ENCODE peak calls at places on chromosomes 12 and 14, in eight cellular contexts. One of them, this sample, is unnamed.

GRCh38 chr14:91416744-91417133 is 881 bp downstream of the CCDC88C start:
- DNase-seq in mesothelial cell of epicardium: no peak
- DNase-seq in mesendoderm: peak
- DNase-seq in endothelial cell of umbilical vein: peak
- DNase-seq in GM04504: no peak
- DNase-seq in activated T-cell treated with anti-CD3 and anti-CD28 coated beads, Interleukin-2, amount 50 U/mL, for 72 hours: no peak
- DNase-seq in astrocyte of the hippocampus: no peak
- DNase-seq in SJSA1: no peak
- DNase-seq in this sample: peak

GRCh38 chr12:52195065-52195730 is 3.4 kb upstream of the KRT80 start:
- DNase-seq in mesothelial cell of epicardium: no peak
- DNase-seq in mesendoderm: peak
- DNase-seq in endothelial cell of umbilical vein: no peak
- DNase-seq in GM04504: no peak
- DNase-seq in activated T-cell treated with anti-CD3 and anti-CD28 coated beads, Interleukin-2, amount 50 U/mL, for 72 hours: no peak
- DNase-seq in astrocyte of the hippocampus: no peak
- DNase-seq in SJSA1: no peak
- DNase-seq in this sample: no peak

GRCh38 chr14:92676448-92677086 is 71.9 kb downstream of the LGMN start:
- DNase-seq in mesothelial cell of epicardium: no peak
- DNase-seq in mesendoderm: no peak
- DNase-seq in endothelial cell of umbilical vein: no peak
- DNase-seq in GM04504: no peak
- DNase-seq in activated T-cell treated with anti-CD3 and anti-CD28 coated beads, Interleukin-2, amount 50 U/mL, for 72 hours: no peak
- DNase-seq in astrocyte of the hippocampus: no peak
- DNase-seq in SJSA1: no peak
- DNase-seq in this sample: no peak

GRCh38 chr12:14185441-14186192 is 179.9 kb upstream of the ATF7IP start:
- DNase-seq in mesothelial cell of epicardium: no peak
- DNase-seq in mesendoderm: peak
- DNase-seq in endothelial cell of umbilical vein: peak
- DNase-seq in GM04504: peak
- DNase-seq in activated T-cell treated with anti-CD3 and anti-CD28 coated beads, Interleukin-2, amount 50 U/mL, for 72 hours: peak
- DNase-seq in astrocyte of the hippocampus: peak
- DNase-seq in SJSA1: peak
- DNase-seq in this sample: peak

GRCh38 chr14:94690896-94691657 is 78.8 kb downstream of the GSC start:
- DNase-seq in mesothelial cell of epicardium: no peak
- DNase-seq in mesendoderm: no peak
- DNase-seq in endothelial cell of umbilical vein: no peak
- DNase-seq in GM04504: no peak
- DNase-seq in activated T-cell treated with anti-CD3 and anti-CD28 coated beads, Interleukin-2, amount 50 U/mL, for 72 hours: no peak
- DNase-seq in astrocyte of the hippocampus: no peak
- DNase-seq in SJSA1: no peak
- DNase-seq in this sample: no peak

GRCh38 chr12:33533527-33533926 is 93.9 kb upstream of the SYT10 start:
- DNase-seq in mesothelial cell of epicardium: no peak
- DNase-seq in mesendoderm: no peak
- DNase-seq in endothelial cell of umbilical vein: no peak
- DNase-seq in GM04504: no peak
- DNase-seq in activated T-cell treated with anti-CD3 and anti-CD28 coated beads, Interleukin-2, amount 50 U/mL, for 72 hours: no peak
- DNase-seq in astrocyte of the hippocampus: no peak
- DNase-seq in SJSA1: no peak
- DNase-seq in this sample: no peak

GRCh38 chr12:52041695-52042123 is 9.5 kb upstream of the NR4A1 start:
- DNase-seq in mesothelial cell of epicardium: no peak
- DNase-seq in mesendoderm: peak
- DNase-seq in endothelial cell of umbilical vein: no peak
- DNase-seq in GM04504: no peak
- DNase-seq in activated T-cell treated with anti-CD3 and anti-CD28 coated beads, Interleukin-2, amount 50 U/mL, for 72 hours: peak
- DNase-seq in astrocyte of the hippocampus: peak
- DNase-seq in SJSA1: no peak
- DNase-seq in this sample: peak

GRCh38 chr14:54782803-54783659 is 119.6 kb downstream of the GCH1 start:
- DNase-seq in mesothelial cell of epicardium: no peak
- DNase-seq in mesendoderm: peak
- DNase-seq in endothelial cell of umbilical vein: no peak
- DNase-seq in GM04504: no peak
- DNase-seq in activated T-cell treated with anti-CD3 and anti-CD28 coated beads, Interleukin-2, amount 50 U/mL, for 72 hours: no peak
- DNase-seq in astrocyte of the hippocampus: no peak
- DNase-seq in SJSA1: no peak
- DNase-seq in this sample: peak

GRCh38 chr14:105282098-105282725 is 18.6 kb downstream of the BRF1 start:
- DNase-seq in mesothelial cell of epicardium: no peak
- DNase-seq in mesendoderm: no peak
- DNase-seq in endothelial cell of umbilical vein: no peak
- DNase-seq in GM04504: no peak
- DNase-seq in activated T-cell treated with anti-CD3 and anti-CD28 coated beads, Interleukin-2, amount 50 U/mL, for 72 hours: no peak
- DNase-seq in astrocyte of the hippocampus: no peak
- DNase-seq in SJSA1: no peak
- DNase-seq in this sample: no peak

GRCh38 chr14:104221071-104221625 is 82.8 kb downstream of the KIF26A start:
- DNase-seq in mesothelial cell of epicardium: no peak
- DNase-seq in mesendoderm: no peak
- DNase-seq in endothelial cell of umbilical vein: no peak
- DNase-seq in GM04504: no peak
- DNase-seq in activated T-cell treated with anti-CD3 and anti-CD28 coated beads, Interleukin-2, amount 50 U/mL, for 72 hours: no peak
- DNase-seq in astrocyte of the hippocampus: no peak
- DNase-seq in SJSA1: no peak
- DNase-seq in this sample: no peak

GRCh38 chr14:76774471-76775158 is 13.3 kb downstream of the VASH1 start:
- DNase-seq in mesothelial cell of epicardium: no peak
- DNase-seq in mesendoderm: no peak
- DNase-seq in endothelial cell of umbilical vein: no peak
- DNase-seq in GM04504: no peak
- DNase-seq in activated T-cell treated with anti-CD3 and anti-CD28 coated beads, Interleukin-2, amount 50 U/mL, for 72 hours: no peak
- DNase-seq in astrocyte of the hippocampus: no peak
- DNase-seq in SJSA1: no peak
- DNase-seq in this sample: peak

GRCh38 chr12:13945641-13946040 is 35.8 kb downstream of the GRIN2B start:
- DNase-seq in mesothelial cell of epicardium: no peak
- DNase-seq in mesendoderm: no peak
- DNase-seq in endothelial cell of umbilical vein: no peak
- DNase-seq in GM04504: no peak
- DNase-seq in activated T-cell treated with anti-CD3 and anti-CD28 coated beads, Interleukin-2, amount 50 U/mL, for 72 hours: no peak
- DNase-seq in astrocyte of the hippocampus: peak
- DNase-seq in SJSA1: no peak
- DNase-seq in this sample: no peak

GRCh38 chr14:83632375-83632774 is 1897.6 kb upstream of the FLRT2 start:
- DNase-seq in mesothelial cell of epicardium: no peak
- DNase-seq in mesendoderm: no peak
- DNase-seq in endothelial cell of umbilical vein: no peak
- DNase-seq in GM04504: no peak
- DNase-seq in activated T-cell treated with anti-CD3 and anti-CD28 coated beads, Interleukin-2, amount 50 U/mL, for 72 hours: no peak
- DNase-seq in astrocyte of the hippocampus: peak
- DNase-seq in SJSA1: no peak
- DNase-seq in this sample: no peak

GRCh38 chr12:116910645-116911449 is at the start of gene FBXW8:
- DNase-seq in mesothelial cell of epicardium: peak
- DNase-seq in mesendoderm: peak
- DNase-seq in endothelial cell of umbilical vein: peak
- DNase-seq in GM04504: peak
- DNase-seq in activated T-cell treated with anti-CD3 and anti-CD28 coated beads, Interleukin-2, amount 50 U/mL, for 72 hours: peak
- DNase-seq in astrocyte of the hippocampus: peak
- DNase-seq in SJSA1: peak
- DNase-seq in this sample: peak

GRCh38 chr14:58626441-58626840 is 11.3 kb upstream of the DACT1 start:
- DNase-seq in mesothelial cell of epicardium: no peak
- DNase-seq in mesendoderm: no peak
- DNase-seq in endothelial cell of umbilical vein: no peak
- DNase-seq in GM04504: peak
- DNase-seq in activated T-cell treated with anti-CD3 and anti-CD28 coated beads, Interleukin-2, amount 50 U/mL, for 72 hours: no peak
- DNase-seq in astrocyte of the hippocampus: no peak
- DNase-seq in SJSA1: peak
- DNase-seq in this sample: no peak

GRCh38 chr12:7927470-7927869 is 8.5 kb downstream of the SLC2A3 start:
- DNase-seq in mesothelial cell of epicardium: no peak
- DNase-seq in mesendoderm: no peak
- DNase-seq in endothelial cell of umbilical vein: no peak
- DNase-seq in GM04504: no peak
- DNase-seq in activated T-cell treated with anti-CD3 and anti-CD28 coated beads, Interleukin-2, amount 50 U/mL, for 72 hours: no peak
- DNase-seq in astrocyte of the hippocampus: no peak
- DNase-seq in SJSA1: no peak
- DNase-seq in this sample: no peak

GRCh38 chr12:42915426-42915825 is 325.9 kb upstream of the PRICKLE1 start:
- DNase-seq in mesothelial cell of epicardium: no peak
- DNase-seq in mesendoderm: no peak
- DNase-seq in endothelial cell of umbilical vein: no peak
- DNase-seq in GM04504: no peak
- DNase-seq in activated T-cell treated with anti-CD3 and anti-CD28 coated beads, Interleukin-2, amount 50 U/mL, for 72 hours: no peak
- DNase-seq in astrocyte of the hippocampus: no peak
- DNase-seq in SJSA1: no peak
- DNase-seq in this sample: no peak

GRCh38 chr12:108198043-108198442 is 69.0 kb downstream of the WSCD2 start:
- DNase-seq in mesothelial cell of epicardium: no peak
- DNase-seq in mesendoderm: peak
- DNase-seq in endothelial cell of umbilical vein: no peak
- DNase-seq in GM04504: no peak
- DNase-seq in activated T-cell treated with anti-CD3 and anti-CD28 coated beads, Interleukin-2, amount 50 U/mL, for 72 hours: no peak
- DNase-seq in astrocyte of the hippocampus: no peak
- DNase-seq in SJSA1: no peak
- DNase-seq in this sample: peak

GRCh38 chr12:19110541-19110940 is 19.0 kb upstream of the PLEKHA5 start:
- DNase-seq in mesothelial cell of epicardium: no peak
- DNase-seq in mesendoderm: no peak
- DNase-seq in endothelial cell of umbilical vein: no peak
- DNase-seq in GM04504: no peak
- DNase-seq in activated T-cell treated with anti-CD3 and anti-CD28 coated beads, Interleukin-2, amount 50 U/mL, for 72 hours: no peak
- DNase-seq in astrocyte of the hippocampus: peak
- DNase-seq in SJSA1: no peak
- DNase-seq in this sample: no peak

GRCh38 chr14:104100171-104101085 is 14.9 kb downstream of the ASPG start:
- DNase-seq in mesothelial cell of epicardium: no peak
- DNase-seq in mesendoderm: no peak
- DNase-seq in endothelial cell of umbilical vein: no peak
- DNase-seq in GM04504: no peak
- DNase-seq in activated T-cell treated with anti-CD3 and anti-CD28 coated beads, Interleukin-2, amount 50 U/mL, for 72 hours: no peak
- DNase-seq in astrocyte of the hippocampus: no peak
- DNase-seq in SJSA1: no peak
- DNase-seq in this sample: no peak

GRCh38 chr12:72074956-72075355 is 136.3 kb downstream of the TPH2 start:
- DNase-seq in mesothelial cell of epicardium: no peak
- DNase-seq in mesendoderm: peak
- DNase-seq in endothelial cell of umbilical vein: no peak
- DNase-seq in GM04504: no peak
- DNase-seq in activated T-cell treated with anti-CD3 and anti-CD28 coated beads, Interleukin-2, amount 50 U/mL, for 72 hours: no peak
- DNase-seq in astrocyte of the hippocampus: no peak
- DNase-seq in SJSA1: no peak
- DNase-seq in this sample: peak

GRCh38 chr12:49059385-49060232 is 985 bp downstream of the KMT2D start:
- DNase-seq in mesothelial cell of epicardium: peak
- DNase-seq in mesendoderm: peak
- DNase-seq in endothelial cell of umbilical vein: peak
- DNase-seq in GM04504: no peak
- DNase-seq in activated T-cell treated with anti-CD3 and anti-CD28 coated beads, Interleukin-2, amount 50 U/mL, for 72 hours: peak
- DNase-seq in astrocyte of the hippocampus: peak
- DNase-seq in SJSA1: peak
- DNase-seq in this sample: peak

GRCh38 chr12:69648476-69648875 is 37.8 kb upstream of the LRRC10 start:
- DNase-seq in mesothelial cell of epicardium: no peak
- DNase-seq in mesendoderm: no peak
- DNase-seq in endothelial cell of umbilical vein: no peak
- DNase-seq in GM04504: peak
- DNase-seq in activated T-cell treated with anti-CD3 and anti-CD28 coated beads, Interleukin-2, amount 50 U/mL, for 72 hours: no peak
- DNase-seq in astrocyte of the hippocampus: peak
- DNase-seq in SJSA1: peak
- DNase-seq in this sample: no peak

GRCh38 chr12:102534899-102535298 is 54.5 kb upstream of the IGF1 start:
- DNase-seq in mesothelial cell of epicardium: no peak
- DNase-seq in mesendoderm: no peak
- DNase-seq in endothelial cell of umbilical vein: no peak
- DNase-seq in GM04504: no peak
- DNase-seq in activated T-cell treated with anti-CD3 and anti-CD28 coated beads, Interleukin-2, amount 50 U/mL, for 72 hours: no peak
- DNase-seq in astrocyte of the hippocampus: no peak
- DNase-seq in SJSA1: peak
- DNase-seq in this sample: peak

GRCh38 chr14:73633115-73633514 is 11.7 kb upstream of the DNAL1 start:
- DNase-seq in mesothelial cell of epicardium: no peak
- DNase-seq in mesendoderm: no peak
- DNase-seq in endothelial cell of umbilical vein: no peak
- DNase-seq in GM04504: no peak
- DNase-seq in activated T-cell treated with anti-CD3 and anti-CD28 coated beads, Interleukin-2, amount 50 U/mL, for 72 hours: no peak
- DNase-seq in astrocyte of the hippocampus: no peak
- DNase-seq in SJSA1: no peak
- DNase-seq in this sample: no peak

GRCh38 chr12:105457026-105457425 is 126.5 kb downstream of the C12orf75 start:
- DNase-seq in mesothelial cell of epicardium: no peak
- DNase-seq in mesendoderm: no peak
- DNase-seq in endothelial cell of umbilical vein: no peak
- DNase-seq in GM04504: no peak
- DNase-seq in activated T-cell treated with anti-CD3 and anti-CD28 coated beads, Interleukin-2, amount 50 U/mL, for 72 hours: no peak
- DNase-seq in astrocyte of the hippocampus: peak
- DNase-seq in SJSA1: no peak
- DNase-seq in this sample: no peak

GRCh38 chr14:35196571-35196970 is 74.2 kb downstream of the PRORP start:
- DNase-seq in mesothelial cell of epicardium: no peak
- DNase-seq in mesendoderm: no peak
- DNase-seq in endothelial cell of umbilical vein: peak
- DNase-seq in GM04504: no peak
- DNase-seq in activated T-cell treated with anti-CD3 and anti-CD28 coated beads, Interleukin-2, amount 50 U/mL, for 72 hours: no peak
- DNase-seq in astrocyte of the hippocampus: no peak
- DNase-seq in SJSA1: no peak
- DNase-seq in this sample: no peak

This sample was measured in H7.